ENCODE peak calls at places on chromosomes 4 and X, in seven cellular contexts. One of them, this sample, is unnamed.

GRCh38 chr4:25859429-25860148 is 3.2 kb downstream of the SEL1L3 start:
- DNase-seq in glomerular endothelial cell: no peak
- DNase-seq in astrocyte: peak; percentile 46
- DNase-seq in cardiac muscle cell: peak; percentile 22
- DNase-seq in AG08395: no peak
- DNase-seq in foreskin fibroblast: no peak
- DNase-seq in A172: no peak
- DNase-seq in this sample: peak; percentile 20

GRCh38 chrX:65706041-65706828 is 38.8 kb downstream of the MSN start:
- DNase-seq in astrocyte: peak; percentile 72
- DNase-seq in A172: peak; percentile 96
- DNase-seq in AG08395: peak; percentile 65
- DNase-seq in cardiac muscle cell: peak; percentile 75
- DNase-seq in glomerular endothelial cell: peak; percentile 72
- DNase-seq in foreskin fibroblast: peak; percentile 92
- DNase-seq in this sample: peak; percentile 55

GRCh38 chrX:115174548-115174947 is 14.7 kb upstream of the RBMXL3 start:
- DNase-seq in glomerular endothelial cell: peak; percentile 18
- DNase-seq in cardiac muscle cell: no peak
- DNase-seq in foreskin fibroblast: no peak
- DNase-seq in astrocyte: peak; percentile 6
- DNase-seq in A172: no peak
- DNase-seq in AG08395: no peak
- DNase-seq in this sample: peak; percentile 14

GRCh38 chr4:1600811-1601532 is 83.1 kb downstream of the FAM53A start:
- DNase-seq in foreskin fibroblast: no peak
- DNase-seq in A172: no peak
- DNase-seq in astrocyte: no peak
- DNase-seq in glomerular endothelial cell: no peak
- DNase-seq in AG08395: no peak
- DNase-seq in cardiac muscle cell: no peak
- DNase-seq in this sample: no peak

GRCh38 chr4:7630559-7631287 is 196.0 kb upstream of the PSAPL1 start:
- DNase-seq in astrocyte: peak; percentile 90
- DNase-seq in foreskin fibroblast: peak; percentile 80
- DNase-seq in A172: peak; percentile 89
- DNase-seq in glomerular endothelial cell: peak; percentile 14
- DNase-seq in cardiac muscle cell: peak; percentile 69
- DNase-seq in AG08395: peak; percentile 91
- DNase-seq in this sample: peak; percentile 89

GRCh38 chrX:1500701-1501624 is 36.0 kb downstream of the P2RY8 start:
- DNase-seq in cardiac muscle cell: no peak
- DNase-seq in AG08395: no peak
- DNase-seq in astrocyte: no peak
- DNase-seq in glomerular endothelial cell: no peak
- DNase-seq in foreskin fibroblast: no peak
- DNase-seq in A172: no peak
- DNase-seq in this sample: no peak

GRCh38 chrX:10280061-10280460 is 123.3 kb downstream of the CLCN4 start:
- DNase-seq in foreskin fibroblast: peak; percentile 12
- DNase-seq in cardiac muscle cell: no peak
- DNase-seq in A172: no peak
- DNase-seq in AG08395: no peak
- DNase-seq in astrocyte: no peak
- DNase-seq in glomerular endothelial cell: no peak
- DNase-seq in this sample: no peak

GRCh38 chrX:31293409-31293808 is 221.6 kb upstream of the FTHL17 start:
- DNase-seq in AG08395: no peak
- DNase-seq in glomerular endothelial cell: no peak
- DNase-seq in astrocyte: no peak
- DNase-seq in A172: no peak
- DNase-seq in cardiac muscle cell: no peak
- DNase-seq in foreskin fibroblast: peak; percentile 2
- DNase-seq in this sample: no peak

GRCh38 chr4:188783160-188783559 is 643.9 kb downstream of the TRIML1 start:
- DNase-seq in A172: no peak
- DNase-seq in glomerular endothelial cell: no peak
- DNase-seq in AG08395: no peak
- DNase-seq in foreskin fibroblast: no peak
- DNase-seq in cardiac muscle cell: no peak
- DNase-seq in astrocyte: no peak
- DNase-seq in this sample: no peak

GRCh38 chr4:38233727-38234478 is 273.7 kb downstream of the PTTG2 start:
- DNase-seq in A172: no peak
- DNase-seq in cardiac muscle cell: no peak
- DNase-seq in astrocyte: no peak
- DNase-seq in glomerular endothelial cell: no peak
- DNase-seq in AG08395: no peak
- DNase-seq in foreskin fibroblast: no peak
- DNase-seq in this sample: no peak